ENCODE peak calls at places on chromosomes 11 and 22, in seven cellular contexts. V, W, F, S, H, N and P are unnamed samples.

GRCh38 chr11:19673924-19674390 is 38.7 kb upstream of the NAV2 start:
- DNase-seq in V (no peak), W (peak), F (no peak), S (no peak), H (no peak), N (no peak), P (no peak)

GRCh38 chr22:20095521-20095920 is 15.5 kb downstream of the DGCR8 start:
- DNase-seq in V (no peak), W (no peak), F (no peak), S (peak), H (no peak), N (no peak), P (no peak)

GRCh38 chr11:113202431-113202830 is 112.0 kb upstream of the TTC12 start:
- DNase-seq in V (no peak), W (no peak), F (no peak), S (peak), H (peak), N (no peak), P (no peak)

GRCh38 chr22:42437488-42438292 is 5.5 kb upstream of the NFAM1 start:
- DNase-seq in V (peak), W (peak), F (peak), S (peak), H (peak), N (peak), P (peak)

GRCh38 chr22:47197735-47198500 is 435.5 kb downstream of the TBC1D22A start:
- DNase-seq in V (no peak), W (no peak), F (no peak), S (peak), H (no peak), N (peak), P (no peak)

GRCh38 chr11:76069061-76069460 is 137.2 kb downstream of the WNT11 start:
- DNase-seq in V (no peak), W (no peak), F (no peak), S (no peak), H (no peak), N (no peak), P (no peak)

GRCh38 chr22:28710112-28710888 is 30.7 kb upstream of the TTC28 start:
- DNase-seq in V (no peak), W (peak), F (no peak), S (peak), H (peak), N (no peak), P (no peak)

GRCh38 chr11:46170797-46171196 is 49.5 kb upstream of the PHF21A start:
- DNase-seq in V (no peak), W (no peak), F (no peak), S (no peak), H (no peak), N (no peak), P (no peak)

GRCh38 chr22:44497218-44497903 is 672 bp downstream of the RTL6 start:
- DNase-seq in V (peak), W (peak), F (no peak), S (peak), H (peak), N (peak), P (no peak)

GRCh38 chr11:128837627-128838026 is 29.5 kb downstream of the KCNJ1 start:
- DNase-seq in V (no peak), W (no peak), F (no peak), S (no peak), H (no peak), N (peak), P (no peak)

GRCh38 chr11:32781721-32782120 is 12.7 kb downstream of the CCDC73 start:
- DNase-seq in V (no peak), W (no peak), F (no peak), S (no peak), H (no peak), N (no peak), P (no peak)

GRCh38 chr22:47063071-47063509 is 300.6 kb downstream of the TBC1D22A start:
- DNase-seq in V (no peak), W (no peak), F (no peak), S (no peak), H (no peak), N (peak), P (no peak)

DNA sequence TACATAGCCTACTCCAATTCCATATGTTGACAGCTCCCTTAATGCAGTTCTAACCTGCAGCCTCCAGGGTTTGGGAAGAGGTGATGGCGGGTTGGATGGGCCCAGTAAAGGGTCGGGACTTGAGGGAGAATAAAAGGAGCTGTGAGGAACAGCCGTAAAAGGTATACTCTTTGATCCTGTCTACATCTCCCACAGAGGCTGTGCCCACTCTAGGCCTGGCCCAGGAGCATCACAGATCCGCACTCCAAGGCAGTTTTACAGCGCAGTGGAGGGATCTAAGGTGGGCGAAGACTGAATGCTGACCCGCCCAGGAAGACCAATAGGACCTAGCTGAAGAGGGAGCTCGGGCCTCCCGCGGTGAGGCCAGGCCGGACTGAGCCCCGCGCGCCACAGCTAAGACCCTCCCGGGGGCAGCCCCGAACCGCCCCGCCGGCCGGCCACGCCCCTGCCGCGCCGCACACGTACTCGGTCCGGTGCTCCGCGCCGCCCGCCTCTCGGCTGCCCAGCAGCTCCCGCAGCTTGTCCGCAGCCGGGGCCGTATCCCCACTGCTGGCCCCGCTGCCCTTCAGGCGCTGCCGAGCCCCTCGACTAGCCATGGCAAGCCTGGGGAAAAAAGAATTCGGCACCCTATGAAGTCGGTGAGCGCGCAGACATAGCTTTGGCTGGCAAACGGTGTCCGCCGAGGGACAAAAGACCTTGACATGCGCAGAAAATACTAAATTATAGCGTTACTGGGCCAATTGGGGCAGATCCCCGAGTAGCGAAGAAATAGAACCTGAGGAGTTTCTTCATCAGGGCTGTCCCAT is at the start of gene ALG9:
- DNase-seq in V (peak), W (peak), F (peak), S (peak), H (peak), N (peak), P (peak)
- TF ChIP-seq CTCF in V (no peak), W (peak), F (peak), S (peak), H (peak), N (no peak), P (peak)

DNA sequence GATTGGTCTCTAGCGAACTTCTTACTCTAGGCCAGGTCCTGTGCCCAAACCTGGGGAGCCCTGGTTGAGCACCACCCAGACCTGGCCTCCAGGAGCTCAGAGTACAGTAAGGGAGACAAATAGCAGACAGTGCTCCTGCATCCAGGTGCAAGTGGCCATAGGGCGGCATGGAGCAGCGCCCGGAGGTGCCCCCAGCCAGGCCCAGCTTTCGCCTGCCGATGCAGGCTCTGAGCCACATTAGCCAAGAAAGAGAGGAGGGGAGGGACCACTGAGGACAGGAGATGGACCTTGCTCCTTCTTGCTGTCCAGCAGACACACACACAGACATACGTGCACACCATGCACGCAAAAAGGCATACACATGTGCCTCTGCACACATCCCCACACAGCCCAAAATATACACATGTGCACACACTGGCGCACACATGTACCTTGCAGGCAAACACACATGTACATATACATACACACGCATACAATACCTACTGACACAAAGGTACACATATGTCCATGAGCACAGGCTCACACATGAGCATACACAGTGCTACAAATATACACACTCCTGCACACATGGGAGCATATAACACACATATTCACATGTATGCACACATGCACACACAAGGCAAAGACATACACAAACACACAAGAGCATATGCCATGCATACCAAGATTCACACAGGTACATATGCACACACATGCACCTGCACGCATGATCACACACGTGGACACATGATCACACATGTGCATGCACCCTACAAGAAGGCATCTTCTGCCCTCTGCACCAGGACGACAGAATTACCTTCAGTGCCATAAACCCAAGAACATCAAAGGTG is 68.8 kb upstream of the FGF3 start:
- DNase-seq in V (no peak), W (no peak), F (no peak), S (peak), H (no peak), N (peak), P (no peak)
- TF ChIP-seq CTCF in V (no peak), W (no peak), F (no peak), S (no peak), H (no peak), N (no peak), P (no peak)

GRCh38 chr11:111093061-111093460 is 152.5 kb upstream of the POU2AF2 start:
- DNase-seq in V (no peak), W (no peak), F (no peak), S (no peak), H (no peak), N (no peak), P (no peak)
- TF ChIP-seq CTCF in V (no peak), W (no peak), F (no peak), S (no peak), H (no peak), N (no peak), P (no peak)

DNA sequence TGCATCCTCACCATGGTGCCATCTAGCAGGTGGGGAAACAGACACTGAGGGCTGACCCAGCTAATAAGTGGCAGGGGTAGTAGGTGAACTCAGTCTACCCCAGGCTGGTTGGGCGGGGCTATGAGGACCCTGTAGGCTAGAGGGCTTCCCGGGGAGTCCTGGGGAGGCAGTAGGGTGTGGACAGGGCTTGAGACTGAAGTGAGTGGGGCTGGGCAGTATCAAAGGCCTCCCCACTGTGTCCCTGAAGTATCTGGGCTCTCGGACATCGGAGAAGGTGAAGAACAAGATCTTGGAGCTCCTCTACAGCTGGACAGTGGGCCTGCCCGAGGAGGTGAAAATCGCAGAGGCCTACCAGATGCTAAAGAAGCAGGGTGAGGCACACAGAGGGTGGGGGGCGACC is 11.4 kb downstream of the GGA1 start:
- DNase-seq in V (no peak), W (no peak), F (no peak), S (peak), H (no peak), N (peak), P (no peak)
- TF ChIP-seq CTCF in V (no peak), W (no peak), F (no peak), S (no peak), H (no peak), N (no peak), P (no peak)

DNA sequence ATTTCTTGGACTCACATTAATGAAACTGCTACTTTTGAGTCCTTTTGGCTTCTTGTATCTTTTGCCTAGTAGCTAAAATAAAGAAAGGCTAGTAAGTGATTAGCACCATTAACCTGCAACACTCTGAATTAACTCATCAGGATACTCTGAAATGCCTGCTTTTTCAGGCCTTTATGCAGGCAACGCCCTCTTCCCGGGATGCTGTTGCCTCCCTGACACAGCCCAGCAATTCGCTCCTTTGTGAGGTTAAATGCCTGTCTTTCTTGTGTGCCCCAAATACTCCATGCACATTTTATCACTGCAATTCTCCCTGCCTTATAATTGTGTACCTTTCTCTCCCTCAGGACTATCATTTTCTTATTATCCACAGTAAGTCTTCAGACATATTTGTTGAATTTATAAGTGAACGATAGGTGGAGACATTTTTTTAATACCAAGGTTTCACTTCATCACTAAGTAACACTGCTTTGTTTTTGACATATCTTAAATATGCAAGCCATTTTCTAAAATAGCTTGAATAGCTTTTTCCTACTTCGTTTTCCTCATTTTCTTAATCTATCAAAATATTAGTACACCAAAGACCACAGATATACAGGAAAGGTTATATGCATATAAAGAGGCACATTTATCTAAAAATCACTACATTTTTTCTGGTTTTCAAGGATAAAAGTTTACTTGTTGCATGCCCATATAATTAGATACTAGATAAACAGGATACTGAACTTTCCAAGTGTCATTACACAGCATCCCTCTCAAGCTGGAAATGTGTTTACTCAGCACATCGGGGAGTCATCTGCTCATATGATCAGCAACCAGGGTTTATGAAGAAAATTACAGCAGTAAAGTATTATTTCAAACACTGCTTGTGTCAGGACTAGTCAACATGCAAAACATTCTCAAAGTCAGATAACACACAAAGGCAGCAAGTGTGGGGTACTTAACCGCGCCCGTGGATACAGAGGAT is 48.5 kb upstream of the DDI1 start:
- DNase-seq in V (no peak), W (peak), F (no peak), S (no peak), H (peak), N (no peak), P (no peak)
- TF ChIP-seq CTCF in V (no peak), W (no peak), F (no peak), S (peak), H (no peak), N (no peak), P (no peak)

GRCh38 chr11:73907191-73907590 is 30.4 kb downstream of the PAAF1 start:
- DNase-seq in V (no peak), W (peak), F (no peak), S (peak), H (peak), N (no peak), P (no peak)
- TF ChIP-seq CTCF in V (no peak), W (peak), F (no peak), S (peak), H (no peak), N (no peak), P (no peak)

GRCh38 chr22:30635273-30636225 is at the start of gene SLC35E4:
- DNase-seq in V (peak), W (peak), F (peak), S (peak), H (peak), N (peak), P (peak)
- TF ChIP-seq CTCF in V (no peak), W (peak), F (peak), S (peak), H (no peak), N (peak), P (peak)